ENCODE peak calls at places on chromosomes 3 and 15, in six cellular contexts. One of them, this sample, is unnamed.

GRCh38 chr15:98438326-98438725 is 210.0 kb upstream of the IGF1R start:
- DNase-seq in CD4-positive, CD25-positive, alpha-beta regulatory T cell: no peak
- DNase-seq in lower leg skin: no peak
- DNase-seq in Calu3: no peak
- DNase-seq in lower lobe of right lung: no peak
- DNase-seq in NCI-H1694: no peak
- DNase-seq in this sample: no peak

GRCh38 chr3:141878326-141878725 is 1.9 kb downstream of the ATP1B3 start:
- DNase-seq in CD4-positive, CD25-positive, alpha-beta regulatory T cell: no peak
- DNase-seq in lower leg skin: no peak
- DNase-seq in Calu3: no peak
- DNase-seq in lower lobe of right lung: no peak
- DNase-seq in NCI-H1694: no peak
- DNase-seq in this sample: no peak

GRCh38 chr3:125302932-125303331 is 72.2 kb downstream of the ZNF148 start:
- DNase-seq in CD4-positive, CD25-positive, alpha-beta regulatory T cell: no peak
- DNase-seq in lower leg skin: no peak
- DNase-seq in Calu3: no peak
- DNase-seq in lower lobe of right lung: no peak
- DNase-seq in NCI-H1694: no peak
- DNase-seq in this sample: no peak

GRCh38 chr15:80581976-80582375 is 113.1 kb upstream of the ABHD17C start:
- DNase-seq in CD4-positive, CD25-positive, alpha-beta regulatory T cell: no peak
- DNase-seq in lower leg skin: no peak
- DNase-seq in Calu3: no peak
- DNase-seq in lower lobe of right lung: no peak
- DNase-seq in NCI-H1694: no peak
- DNase-seq in this sample: no peak

GRCh38 chr15:73957276-73957675 is 31.0 kb downstream of the LOXL1 start:
- DNase-seq in CD4-positive, CD25-positive, alpha-beta regulatory T cell: no peak
- DNase-seq in lower leg skin: no peak
- DNase-seq in Calu3: peak
- DNase-seq in lower lobe of right lung: no peak
- DNase-seq in NCI-H1694: no peak
- DNase-seq in this sample: no peak

GRCh38 chr15:70032509-70032908 is 65.2 kb downstream of the TLE3 start:
- DNase-seq in CD4-positive, CD25-positive, alpha-beta regulatory T cell: no peak
- DNase-seq in lower leg skin: no peak
- DNase-seq in Calu3: no peak
- DNase-seq in lower lobe of right lung: no peak
- DNase-seq in NCI-H1694: no peak
- DNase-seq in this sample: no peak

GRCh38 chr15:38828031-38828532 is 263.5 kb upstream of the RASGRP1 start:
- DNase-seq in CD4-positive, CD25-positive, alpha-beta regulatory T cell: no peak
- DNase-seq in lower leg skin: no peak
- DNase-seq in Calu3: no peak
- DNase-seq in lower lobe of right lung: no peak
- DNase-seq in NCI-H1694: no peak
- DNase-seq in this sample: peak

GRCh38 chr3:54237109-54237508 is 114.8 kb downstream of the CACNA2D3 start:
- DNase-seq in CD4-positive, CD25-positive, alpha-beta regulatory T cell: no peak
- DNase-seq in lower leg skin: no peak
- DNase-seq in Calu3: no peak
- DNase-seq in lower lobe of right lung: no peak
- DNase-seq in NCI-H1694: no peak
- DNase-seq in this sample: no peak

GRCh38 chr15:91889143-91889815 is 35.8 kb downstream of the SLCO3A1 start:
- DNase-seq in CD4-positive, CD25-positive, alpha-beta regulatory T cell: no peak
- DNase-seq in lower leg skin: no peak
- DNase-seq in Calu3: no peak
- DNase-seq in lower lobe of right lung: no peak
- DNase-seq in NCI-H1694: no peak
- DNase-seq in this sample: no peak

GRCh38 chr3:141767062-141767461 is 3.9 kb downstream of the GRK7 start:
- DNase-seq in CD4-positive, CD25-positive, alpha-beta regulatory T cell: peak
- DNase-seq in lower leg skin: no peak
- DNase-seq in Calu3: no peak
- DNase-seq in lower lobe of right lung: no peak
- DNase-seq in NCI-H1694: no peak
- DNase-seq in this sample: no peak

GRCh38 chr3:53194218-53195065 is 33.4 kb downstream of the PRKCD start:
- DNase-seq in CD4-positive, CD25-positive, alpha-beta regulatory T cell: no peak
- DNase-seq in lower leg skin: no peak
- DNase-seq in Calu3: no peak
- DNase-seq in lower lobe of right lung: no peak
- DNase-seq in NCI-H1694: no peak
- DNase-seq in this sample: no peak

GRCh38 chr15:75723847-75724660 is 11.4 kb upstream of the CSPG4 start:
- DNase-seq in CD4-positive, CD25-positive, alpha-beta regulatory T cell: peak
- DNase-seq in lower leg skin: peak
- DNase-seq in Calu3: peak
- DNase-seq in lower lobe of right lung: peak
- DNase-seq in NCI-H1694: peak
- DNase-seq in this sample: peak

GRCh38 chr3:94887056-94887455 is 824.2 kb downstream of the NSUN3 start:
- DNase-seq in CD4-positive, CD25-positive, alpha-beta regulatory T cell: no peak
- DNase-seq in lower leg skin: no peak
- DNase-seq in Calu3: no peak
- DNase-seq in lower lobe of right lung: no peak
- DNase-seq in NCI-H1694: no peak
- DNase-seq in this sample: no peak

GRCh38 chr15:62899090-62899493 is 143.5 kb upstream of the TPM1 start:
- DNase-seq in CD4-positive, CD25-positive, alpha-beta regulatory T cell: no peak
- DNase-seq in lower leg skin: no peak
- DNase-seq in Calu3: peak
- DNase-seq in lower lobe of right lung: no peak
- DNase-seq in NCI-H1694: no peak
- DNase-seq in this sample: no peak

GRCh38 chr15:61092387-61093157 is 136.5 kb downstream of the RORA start:
- DNase-seq in CD4-positive, CD25-positive, alpha-beta regulatory T cell: no peak
- DNase-seq in lower leg skin: no peak
- DNase-seq in Calu3: no peak
- DNase-seq in lower lobe of right lung: no peak
- DNase-seq in NCI-H1694: no peak
- DNase-seq in this sample: no peak

GRCh38 chr15:90233701-90234518 is at the start of the genes CIB1 and GDPGP1:
- DNase-seq in CD4-positive, CD25-positive, alpha-beta regulatory T cell: peak
- DNase-seq in lower leg skin: peak
- DNase-seq in Calu3: peak
- DNase-seq in lower lobe of right lung: peak
- DNase-seq in NCI-H1694: peak
- DNase-seq in this sample: peak

GRCh38 chr3:55327131-55327920 is 159.8 kb downstream of the WNT5A start:
- DNase-seq in CD4-positive, CD25-positive, alpha-beta regulatory T cell: no peak
- DNase-seq in lower leg skin: no peak
- DNase-seq in Calu3: no peak
- DNase-seq in lower lobe of right lung: no peak
- DNase-seq in NCI-H1694: no peak
- DNase-seq in this sample: no peak

GRCh38 chr15:40292246-40292645 is 9.4 kb upstream of the ANKRD63 start:
- DNase-seq in CD4-positive, CD25-positive, alpha-beta regulatory T cell: no peak
- DNase-seq in lower leg skin: no peak
- DNase-seq in Calu3: no peak
- DNase-seq in lower lobe of right lung: no peak
- DNase-seq in NCI-H1694: no peak
- DNase-seq in this sample: no peak

GRCh38 chr3:131912255-131912654 is 122.6 kb downstream of the CPNE4 start:
- DNase-seq in CD4-positive, CD25-positive, alpha-beta regulatory T cell: no peak
- DNase-seq in lower leg skin: no peak
- DNase-seq in Calu3: no peak
- DNase-seq in lower lobe of right lung: no peak
- DNase-seq in NCI-H1694: no peak
- DNase-seq in this sample: no peak

GRCh38 chr15:86229966-86230365 is 150.3 kb downstream of the AGBL1 start:
- DNase-seq in CD4-positive, CD25-positive, alpha-beta regulatory T cell: no peak
- DNase-seq in lower leg skin: no peak
- DNase-seq in Calu3: no peak
- DNase-seq in lower lobe of right lung: no peak
- DNase-seq in NCI-H1694: no peak
- DNase-seq in this sample: no peak

GRCh38 chr15:59327942-59328341 is 44.7 kb downstream of the MYO1E start:
- DNase-seq in CD4-positive, CD25-positive, alpha-beta regulatory T cell: no peak
- DNase-seq in lower leg skin: no peak
- DNase-seq in Calu3: no peak
- DNase-seq in lower lobe of right lung: no peak
- DNase-seq in NCI-H1694: no peak
- DNase-seq in this sample: no peak

GRCh38 chr15:91150492-91151160 is 50.6 kb downstream of the SV2B start:
- DNase-seq in CD4-positive, CD25-positive, alpha-beta regulatory T cell: no peak
- DNase-seq in lower leg skin: no peak
- DNase-seq in Calu3: no peak
- DNase-seq in lower lobe of right lung: no peak
- DNase-seq in NCI-H1694: peak
- DNase-seq in this sample: peak

GRCh38 chr15:96693515-96693914 is 363.0 kb downstream of the NR2F2 start:
- DNase-seq in CD4-positive, CD25-positive, alpha-beta regulatory T cell: no peak
- DNase-seq in lower leg skin: no peak
- DNase-seq in Calu3: no peak
- DNase-seq in lower lobe of right lung: no peak
- DNase-seq in NCI-H1694: no peak
- DNase-seq in this sample: no peak

GRCh38 chr15:94745371-94745770 is 514.0 kb downstream of the MCTP2 start:
- DNase-seq in CD4-positive, CD25-positive, alpha-beta regulatory T cell: no peak
- DNase-seq in lower leg skin: no peak
- DNase-seq in Calu3: no peak
- DNase-seq in lower lobe of right lung: no peak
- DNase-seq in NCI-H1694: no peak
- DNase-seq in this sample: no peak

GRCh38 chr3:24401811-24402185 is 92.9 kb downstream of the THRB start:
- DNase-seq in CD4-positive, CD25-positive, alpha-beta regulatory T cell: no peak
- DNase-seq in lower leg skin: no peak
- DNase-seq in Calu3: no peak
- DNase-seq in lower lobe of right lung: no peak
- DNase-seq in NCI-H1694: no peak
- DNase-seq in this sample: no peak

GRCh38 chr15:48880070-48880634 is 2.2 kb downstream of the EID1 start:
- DNase-seq in CD4-positive, CD25-positive, alpha-beta regulatory T cell: no peak
- DNase-seq in lower leg skin: no peak
- DNase-seq in Calu3: no peak
- DNase-seq in lower lobe of right lung: no peak
- DNase-seq in NCI-H1694: no peak
- DNase-seq in this sample: no peak

GRCh38 chr3:107979538-107979937 is 111.3 kb downstream of the CD47 start:
- DNase-seq in CD4-positive, CD25-positive, alpha-beta regulatory T cell: no peak
- DNase-seq in lower leg skin: no peak
- DNase-seq in Calu3: no peak
- DNase-seq in lower lobe of right lung: no peak
- DNase-seq in NCI-H1694: no peak
- DNase-seq in this sample: no peak

GRCh38 chr3:182258538-182259177 is 534.6 kb upstream of the ATP11B start:
- DNase-seq in CD4-positive, CD25-positive, alpha-beta regulatory T cell: no peak
- DNase-seq in lower leg skin: no peak
- DNase-seq in Calu3: peak
- DNase-seq in lower lobe of right lung: no peak
- DNase-seq in NCI-H1694: peak
- DNase-seq in this sample: no peak

GRCh38 chr15:33068531-33068990 is 126.0 kb downstream of the FMN1 start:
- DNase-seq in CD4-positive, CD25-positive, alpha-beta regulatory T cell: no peak
- DNase-seq in lower leg skin: peak
- DNase-seq in Calu3: peak
- DNase-seq in lower lobe of right lung: peak
- DNase-seq in NCI-H1694: no peak
- DNase-seq in this sample: no peak

GRCh38 chr3:30282052-30282708 is 324.2 kb upstream of the TGFBR2 start:
- DNase-seq in CD4-positive, CD25-positive, alpha-beta regulatory T cell: no peak
- DNase-seq in lower leg skin: no peak
- DNase-seq in Calu3: no peak
- DNase-seq in lower lobe of right lung: no peak
- DNase-seq in NCI-H1694: no peak
- DNase-seq in this sample: no peak

GRCh38 chr15:99282129-99282528 is 30.8 kb downstream of the LRRC28 start:
- DNase-seq in CD4-positive, CD25-positive, alpha-beta regulatory T cell: no peak
- DNase-seq in lower leg skin: no peak
- DNase-seq in Calu3: no peak
- DNase-seq in lower lobe of right lung: no peak
- DNase-seq in NCI-H1694: no peak
- DNase-seq in this sample: no peak

GRCh38 chr3:150020527-150020926 is 49.8 kb upstream of the PFN2 start:
- DNase-seq in CD4-positive, CD25-positive, alpha-beta regulatory T cell: no peak
- DNase-seq in lower leg skin: no peak
- DNase-seq in Calu3: no peak
- DNase-seq in lower lobe of right lung: no peak
- DNase-seq in NCI-H1694: no peak
- DNase-seq in this sample: no peak

GRCh38 chr3:20323307-20323927 is 137.4 kb upstream of the SGO1 start:
- DNase-seq in CD4-positive, CD25-positive, alpha-beta regulatory T cell: no peak
- DNase-seq in lower leg skin: no peak
- DNase-seq in Calu3: peak
- DNase-seq in lower lobe of right lung: no peak
- DNase-seq in NCI-H1694: no peak
- DNase-seq in this sample: no peak

GRCh38 chr3:188064831-188065493 is 89.0 kb upstream of the LPP start:
- DNase-seq in CD4-positive, CD25-positive, alpha-beta regulatory T cell: no peak
- DNase-seq in lower leg skin: no peak
- DNase-seq in Calu3: no peak
- DNase-seq in lower lobe of right lung: no peak
- DNase-seq in NCI-H1694: no peak
- DNase-seq in this sample: no peak